ENCODE peak calls at places on chromosomes 12 and 14, in seven cellular contexts. R is tibial nerve, E is GM12878, D is suprapubic skin, T is stomach, L is ovary, H is upper lobe of left lung. W is an unnamed sample. For H3K36me3, the result is how much of the 10 kb centered on the place peaks cover.

GRCh38 chr12:68310370-68310769 is 21.8 kb downstream of the MDM1 start:
- DNase-seq in R (no peak), E (no peak), D (no peak), T (no peak), L (no peak), H (no peak), W (no peak)

GRCh38 chr12:68279227-68280054 is 26.0 kb upstream of the IL22 start:
- DNase-seq in R (no peak), E (no peak), D (no peak), T (no peak), L (no peak), H (no peak), W (no peak)

GRCh38 chr12:31368666-31369361 is 42.9 kb upstream of the SINHCAF start:
- DNase-seq in R (no peak), E (no peak), D (no peak), T (peak), L (no peak), H (no peak), W (no peak)

GRCh38 chr14:74235017-74235416 is 4.2 kb upstream of the VSX2 start:
- DNase-seq in R (no peak), E (no peak), D (no peak), T (no peak), L (no peak), H (no peak), W (no peak)

GRCh38 chr12:110224379-110225304 is 56.4 kb upstream of the ATP2A2 start:
- DNase-seq in R (no peak), E (no peak), D (no peak), T (no peak), L (no peak), H (no peak), W (no peak)

GRCh38 chr12:68007466-68007865 is 18.2 kb downstream of the IFNG-AS1 start:
- DNase-seq in R (no peak), E (no peak), D (no peak), T (no peak), L (no peak), H (no peak), W (no peak)

GRCh38 chr12:59780605-59781135 is 184.8 kb downstream of the SLC16A7 start:
- DNase-seq in R (no peak), E (no peak), D (no peak), T (no peak), L (no peak), H (no peak), W (no peak)

GRCh38 chr14:56490379-56490778 is 89.2 kb upstream of the TMEM260 start:
- DNase-seq in R (no peak), E (no peak), D (no peak), T (no peak), L (no peak), H (no peak), W (no peak)

GRCh38 chr12:13982010-13982409 is 608 bp upstream of the GRIN2B start:
- DNase-seq in R (no peak), E (no peak), D (no peak), T (no peak), L (no peak), H (peak), W (peak)

GRCh38 chr14:92215579-92215978 is 93.8 kb downstream of the CPSF2 start:
- DNase-seq in R (no peak), E (no peak), D (no peak), T (no peak), L (no peak), H (no peak), W (no peak)

GRCh38 chr14:99120147-99121026 is 151.6 kb downstream of the BCL11B start:
- DNase-seq in R (no peak), E (no peak), D (no peak), T (peak), L (no peak), H (no peak), W (no peak)

GRCh38 chr12:132275110-132275531 is 54.3 kb downstream of the GALNT9 start:
- DNase-seq in R (no peak), E (no peak), D (no peak), T (peak), L (no peak), H (no peak), W (peak)

GRCh38 chr14:67820428-67820881 is 876 bp downstream of the RAD51B start:
- DNase-seq in R (no peak), E (no peak), D (no peak), T (no peak), L (no peak), H (no peak), W (peak)

GRCh38 chr14:90756755-90757345 is 59.4 kb downstream of the TTC7B start:
- DNase-seq in R (no peak), E (no peak), D (no peak), T (peak), L (no peak), H (no peak), W (no peak)

GRCh38 chr14:90759370-90760054 is 56.7 kb downstream of the TTC7B start:
- DNase-seq in R (no peak), E (no peak), D (no peak), T (peak), L (no peak), H (no peak), W (no peak)

GRCh38 chr14:90758959-90759358 is 57.3 kb downstream of the TTC7B start:
- DNase-seq in R (peak), E (no peak), D (peak), T (peak), L (peak), H (peak), W (peak)

GRCh38 chr14:90757452-90757851 is 58.8 kb downstream of the TTC7B start:
- DNase-seq in R (no peak), E (no peak), D (no peak), T (peak), L (no peak), H (no peak), W (no peak)

GRCh38 chr14:90758028-90758889 is 58.0 kb downstream of the TTC7B start:
- DNase-seq in R (peak), E (peak), D (peak), T (peak), L (peak), H (peak), W (peak)
- TF ChIP-seq EP300 in R (peak), E (no peak), D (no peak), T (no peak), L (no peak), H (no peak), W (no peak)

GRCh38 chr12:49330631-49331359 is 6.2 kb downstream of the C1QL4 start:
- DNase-seq in R (no peak), E (no peak), D (peak), T (peak), L (no peak), H (no peak), W (no peak)
- H3K36me3 ChIP-seq in R (under half), E (under half), D (under half), T (under half), L (under half), H (under half), W (under half)

DNA sequence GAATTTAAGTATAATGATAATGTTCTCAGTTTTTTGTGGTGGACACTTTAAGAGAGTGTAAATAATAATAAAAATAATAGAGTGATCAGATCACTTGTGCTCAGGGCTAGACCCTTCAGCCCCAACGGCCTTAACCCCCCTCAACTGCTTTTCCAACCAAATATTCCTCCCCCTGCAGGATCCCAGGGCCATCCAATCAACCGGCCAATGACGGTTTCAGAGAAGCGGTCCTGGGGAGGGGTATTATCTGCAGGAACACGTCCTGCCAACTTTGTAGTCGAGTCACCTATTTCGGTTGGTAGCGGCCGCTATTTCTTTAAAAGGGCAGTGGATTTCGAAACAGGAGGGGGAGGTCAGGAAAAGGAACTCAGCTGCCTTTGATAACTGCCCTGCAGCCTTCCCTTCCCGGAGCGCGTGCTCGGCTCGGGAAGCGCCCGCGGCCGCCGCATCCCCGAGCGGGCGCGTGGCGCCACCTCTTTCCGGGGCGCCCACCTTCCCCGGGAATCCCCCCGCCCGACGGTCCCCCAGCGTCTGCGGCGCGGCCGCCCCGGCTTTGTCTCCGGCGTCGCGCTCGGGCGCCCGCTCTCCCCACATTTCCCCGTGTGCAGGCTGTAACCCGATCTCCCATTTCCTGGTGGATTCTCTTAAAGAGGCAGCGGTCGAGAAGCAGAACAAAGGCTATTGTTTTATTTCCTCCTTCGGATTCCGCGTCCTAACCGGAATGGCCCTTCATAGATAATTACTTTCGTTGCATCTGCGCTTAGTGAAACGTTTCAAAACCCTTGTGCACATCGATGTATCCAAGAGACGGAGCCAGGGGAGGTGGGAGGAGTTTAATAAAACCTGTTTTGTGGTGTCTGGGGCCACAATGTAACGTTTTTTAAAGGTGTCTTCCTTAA is 711 bp upstream of the ETV6 start:
- DNase-seq in R (peak), E (peak), D (peak), T (peak), L (peak), H (peak), W (peak)
- TF ChIP-seq EP300 in R (peak), E (peak), D (no peak), T (no peak), L (peak), H (no peak), W (no peak)

GRCh38 chr12:57093412-57094193 is 4.7 kb downstream of the NAB2 start:
- DNase-seq in R (peak), E (no peak), D (peak), T (peak), L (peak), H (peak), W (peak)

GRCh38 chr12:57094194-57095160 is 5.6 kb downstream of the NAB2 start:
- DNase-seq in R (no peak), E (no peak), D (no peak), T (peak), L (no peak), H (peak), W (no peak)

GRCh38 chr12:57096748-57097553 is 8.0 kb downstream of the NAB2 start:
- DNase-seq in R (no peak), E (no peak), D (peak), T (no peak), L (peak), H (no peak), W (no peak)

GRCh38 chr12:57096099-57096572 is 7.2 kb downstream of the NAB2 start:
- DNase-seq in R (no peak), E (no peak), D (peak), T (no peak), L (peak), H (no peak), W (no peak)

GRCh38 chr12:57095440-57095839 is 6.5 kb downstream of the NAB2 start:
- DNase-seq in R (no peak), E (no peak), D (no peak), T (no peak), L (peak), H (no peak), W (no peak)
- H3K36me3 ChIP-seq in R (under half), E (under half), D (half or more), T (half or more), L (under half), H (under half), W (under half)